ENCODE peak calls at places on chromosomes 6 and 20, in nine cellular contexts. E is heart left ventricle, M is Peyer's patch, C is NCI-H345, O is GM10248, P is EL, W is ovary, F is spleen, D is PC-9. T is an unnamed sample.

GRCh38 chr20:22320245-22320915 is 264.0 kb downstream of the FOXA2 start:
- DNase-seq in E (no peak), M (no peak), C (no peak), O (no peak), P (no peak), W (no peak), F (no peak), D (no peak), T (no peak)

GRCh38 chr6:167323111-167323510 is 1.8 kb upstream of the TTLL2 start:
- DNase-seq in E (no peak), M (no peak), C (no peak), O (no peak), P (no peak), W (no peak), F (peak; percentile 21), D (no peak), T (no peak)

GRCh38 chr6:62272118-62272517 is 13.9 kb downstream of the KHDRBS2 start:
- DNase-seq in E (no peak), M (no peak), C (no peak), O (no peak), P (no peak), W (no peak), F (no peak), D (no peak), T (no peak)

GRCh38 chr6:46323312-46323965 is 152.7 kb upstream of the ENPP5 start:
- DNase-seq in E (no peak), M (no peak), C (no peak), O (no peak), P (peak; percentile 62), W (no peak), F (no peak), D (peak; percentile 39), T (no peak)

GRCh38 chr20:63886054-63886419 is 8.9 kb upstream of the DNAJC5 start:
- DNase-seq in E (no peak), M (no peak), C (no peak), O (no peak), P (no peak), W (no peak), F (no peak), D (no peak), T (no peak)

GRCh38 chr6:138434915-138435314 is 30.9 kb downstream of the HEBP2 start:
- DNase-seq in E (no peak), M (no peak), C (no peak), O (no peak), P (no peak), W (no peak), F (no peak), D (no peak), T (no peak)

GRCh38 chr6:36840471-36841461 is 1.5 kb upstream of the CPNE5 start:
- DNase-seq in E (peak; percentile 46), M (no peak), C (no peak), O (no peak), P (no peak), W (peak; percentile 60), F (no peak), D (no peak), T (peak; percentile 69)

GRCh38 chr6:79706527-79706926 is 75.4 kb downstream of the SH3BGRL2 start:
- DNase-seq in E (no peak), M (no peak), C (no peak), O (no peak), P (no peak), W (no peak), F (no peak), D (no peak), T (no peak)

GRCh38 chr6:154242617-154243357 is 113.8 kb downstream of the IPCEF1 start:
- DNase-seq in E (no peak), M (no peak), C (no peak), O (no peak), P (no peak), W (no peak), F (no peak), D (no peak), T (no peak)

GRCh38 chr20:17854307-17854903 is 114.2 kb downstream of the SNX5 start:
- DNase-seq in E (peak; percentile 66), M (no peak), C (peak; percentile 14), O (no peak), P (peak; percentile 51), W (peak; percentile 73), F (no peak), D (no peak), T (peak; percentile 79)

GRCh38 chr20:2032168-2032567 is 38.3 kb upstream of the PDYN start:
- DNase-seq in E (no peak), M (no peak), C (no peak), O (no peak), P (peak; percentile 67), W (no peak), F (no peak), D (no peak), T (no peak)

GRCh38 chr6:1027109-1027794 is 284.6 kb upstream of the FOXQ1 start:
- DNase-seq in E (no peak), M (no peak), C (no peak), O (no peak), P (peak; percentile 80), W (no peak), F (no peak), D (no peak), T (no peak)

GRCh38 chr6:155026366-155027045 is 31.4 kb downstream of the TIAM2 start:
- DNase-seq in E (no peak), M (no peak), C (no peak), O (no peak), P (peak; percentile 93), W (peak; percentile 55), F (no peak), D (peak; percentile 75), T (peak; percentile 76)

GRCh38 chr6:97026298-97026697 is 101.8 kb downstream of the KLHL32 start:
- DNase-seq in E (no peak), M (no peak), C (peak; percentile 50), O (no peak), P (no peak), W (no peak), F (no peak), D (no peak), T (no peak)

GRCh38 chr6:70413829-70414494 is 654 bp downstream of the FAM135A start:
- DNase-seq in E (no peak), M (no peak), C (peak; percentile 27), O (peak; percentile 14), P (peak; percentile 26), W (no peak), F (no peak), D (no peak), T (no peak)

GRCh38 chr20:29873946-29874345 is 1383.5 kb upstream of the DEFB115 start:
- DNase-seq in E (peak; percentile 60), M (peak; percentile 76), C (no peak), O (peak; percentile 22), P (peak; percentile 51), W (no peak), F (peak; percentile 94), D (no peak), T (peak; percentile 72)

GRCh38 chr6:137625808-137626207 is 131.6 kb upstream of the OLIG3 start:
- DNase-seq in E (no peak), M (no peak), C (no peak), O (no peak), P (no peak), W (no peak), F (no peak), D (no peak), T (no peak)

GRCh38 chr6:159125977-159126376 is 43.2 kb upstream of the FNDC1 start:
- DNase-seq in E (peak; percentile 72), M (no peak), C (no peak), O (no peak), P (no peak), W (no peak), F (no peak), D (no peak), T (peak; percentile 84)

GRCh38 chr6:2739335-2739734 is 11.4 kb downstream of the MYLK4 start:
- DNase-seq in E (no peak), M (no peak), C (no peak), O (no peak), P (peak; percentile 64), W (no peak), F (no peak), D (no peak), T (no peak)

GRCh38 chr6:94254689-94255088 is 835.3 kb upstream of the EPHA7 start:
- DNase-seq in E (no peak), M (no peak), C (peak; percentile 33), O (no peak), P (no peak), W (no peak), F (no peak), D (no peak), T (no peak)

GRCh38 chr6:104943781-104944180 is 13.1 kb upstream of the LIN28B start:
- DNase-seq in E (no peak), M (no peak), C (no peak), O (no peak), P (peak; percentile 17), W (no peak), F (no peak), D (no peak), T (no peak)

GRCh38 chr6:51339728-51340127 is 521.1 kb downstream of the TFAP2B start:
- DNase-seq in E (no peak), M (no peak), C (no peak), O (no peak), P (no peak), W (no peak), F (no peak), D (no peak), T (no peak)

GRCh38 chr6:32819729-32820128 is 2.9 kb upstream of the HLA-DOB start:
- DNase-seq in E (no peak), M (no peak), C (no peak), O (no peak), P (peak; percentile 81), W (no peak), F (no peak), D (peak; percentile 85), T (no peak)

GRCh38 chr20:61765871-61766654 is 299.6 kb downstream of the TAF4 start:
- DNase-seq in E (no peak), M (no peak), C (no peak), O (no peak), P (no peak), W (no peak), F (peak; percentile 64), D (peak; percentile 21), T (peak; percentile 28)

GRCh38 chr20:44309763-44310663 is 989 bp downstream of the FITM2 start:
- DNase-seq in E (peak; percentile 53), M (no peak), C (no peak), O (no peak), P (peak; percentile 50), W (peak; percentile 58), F (no peak), D (no peak), T (peak; percentile 59)

GRCh38 chr6:45631396-45631795 is 253.7 kb upstream of the SUPT3H start:
- DNase-seq in E (no peak), M (no peak), C (no peak), O (no peak), P (peak; percentile 71), W (no peak), F (no peak), D (peak; percentile 83), T (no peak)

GRCh38 chr20:8095648-8096572 is 36.2 kb upstream of the PLCB1 start:
- DNase-seq in E (no peak), M (no peak), C (no peak), O (no peak), P (peak; percentile 55), W (no peak), F (no peak), D (no peak), T (no peak)

GRCh38 chr6:23181301-23182110 is 612.1 kb downstream of the HDGFL1 start:
- DNase-seq in E (no peak), M (no peak), C (peak; percentile 44), O (no peak), P (no peak), W (no peak), F (no peak), D (no peak), T (no peak)

GRCh38 chr20:48597521-48598302 is 230.1 kb downstream of the PREX1 start:
- DNase-seq in E (no peak), M (no peak), C (no peak), O (no peak), P (no peak), W (peak; percentile 13), F (no peak), D (peak; percentile 82), T (no peak)

GRCh38 chr6:16256781-16257180 is 18.4 kb downstream of the GMPR start:
- DNase-seq in E (no peak), M (no peak), C (no peak), O (no peak), P (no peak), W (peak; percentile 15), F (no peak), D (no peak), T (no peak)

GRCh38 chr6:31497595-31498476 is at the start of gene MICB:
- DNase-seq in E (peak; percentile 81), M (peak; percentile 94), C (peak; percentile 26), O (peak; percentile 85), P (peak; percentile 89), W (peak; percentile 74), F (peak; percentile 94), D (peak; percentile 85), T (peak; percentile 64)